ENCODE peak calls at places on chromosome 22, in six cellular contexts. E is Kasumi-1, F is WTC11, J is B cell, T is tibial artery, Y is fibroblast of pulmonary artery. O is an unnamed sample.

GRCh38 chr22:26033586-26033985 is 135.7 kb upstream of the SEZ6L start:
- DNase-seq in J (no peak), E (no peak), T (no peak), Y (no peak), F (no peak), O (no peak)

GRCh38 chr22:46794491-46794890 is 32.0 kb downstream of the TBC1D22A start:
- DNase-seq in F (no peak), J (no peak), Y (no peak), E (no peak), T (peak), O (no peak)

GRCh38 chr22:42114721-42115120 is 15.9 kb downstream of the CYP2D6 start:
- DNase-seq in E (peak), Y (peak), T (no peak), J (no peak), F (peak), O (no peak)

GRCh38 chr22:39728236-39728860 is 157.8 kb downstream of the CACNA1I start:
- DNase-seq in T (peak), Y (no peak), J (no peak), F (no peak), E (no peak), O (no peak)

GRCh38 chr22:19011075-19011474 is 75.0 kb upstream of the PRODH start:
- DNase-seq in J (no peak), F (no peak), E (no peak), Y (no peak), T (no peak), O (no peak)

GRCh38 chr22:19962246-19962908 is 20.8 kb upstream of the TXNRD2 start:
- DNase-seq in F (peak), E (peak), J (peak), Y (peak), T (peak), O (peak)

GRCh38 chr22:26751217-26751616 is 93.8 kb downstream of the MIAT start:
- DNase-seq in E (no peak), T (no peak), F (peak), J (no peak), Y (peak), O (no peak)

GRCh38 chr22:38083931-38084631 is at the start of gene SLC16A8:
- DNase-seq in E (no peak), J (no peak), F (no peak), T (no peak), Y (no peak), O (no peak)

GRCh38 chr22:30205281-30206115 is 41.1 kb downstream of the LIF start:
- DNase-seq in F (no peak), T (peak), Y (peak), J (no peak), E (no peak), O (no peak)

GRCh38 chr22:32591620-32592019 is 117.0 kb downstream of the FBXO7 start:
- DNase-seq in J (no peak), T (no peak), E (no peak), Y (peak), F (no peak), O (peak)

GRCh38 chr22:47333625-47334024 is 571.2 kb downstream of the TBC1D22A start:
- DNase-seq in Y (peak), J (no peak), F (no peak), T (no peak), E (no peak), O (peak)

GRCh38 chr22:21652010-21652546 is 10.0 kb downstream of the SDF2L1 start:
- DNase-seq in T (peak), E (peak), F (peak), Y (peak), J (peak), O (peak)

GRCh38 chr22:34236527-34236926 is 316.3 kb upstream of the LARGE1 start:
- DNase-seq in Y (no peak), E (no peak), F (no peak), J (no peak), T (no peak), O (no peak)

GRCh38 chr22:23787910-23788309 is 1.1 kb downstream of the SMARCB1 start:
- DNase-seq in J (no peak), E (no peak), T (no peak), Y (no peak), F (no peak), O (no peak)

GRCh38 chr22:38177926-38178604 is 3.6 kb downstream of the PLA2G6 start:
- DNase-seq in J (no peak), T (peak), Y (peak), E (no peak), F (no peak), O (no peak)

GRCh38 chr22:47645450-47645914 is 883.0 kb downstream of the TBC1D22A start:
- DNase-seq in T (no peak), J (no peak), E (no peak), Y (no peak), F (no peak), O (peak)

GRCh38 chr22:44957267-44957905 is 52.4 kb downstream of the PHF21B start:
- DNase-seq in F (peak), E (peak), Y (no peak), T (no peak), J (no peak), O (no peak)

GRCh38 chr22:40714514-40714966 is 35.3 kb downstream of the MCHR1 start:
- DNase-seq in E (no peak), F (peak), T (no peak), Y (peak), J (no peak), O (no peak)

GRCh38 chr22:47154621-47155081 is 392.2 kb downstream of the TBC1D22A start:
- DNase-seq in F (no peak), T (no peak), E (no peak), Y (peak), J (no peak), O (no peak)

GRCh38 chr22:19869497-19870152 is 15.0 kb upstream of the GNB1L start:
- DNase-seq in J (no peak), T (peak), Y (no peak), E (no peak), F (no peak), O (no peak)

GRCh38 chr22:41822289-41823057 is 10.4 kb upstream of the SREBF2 start:
- DNase-seq in Y (peak), T (no peak), F (no peak), J (peak), E (peak), O (peak)

GRCh38 chr22:20922141-20922751 is 5.0 kb downstream of the CRKL start:
- DNase-seq in Y (no peak), T (no peak), J (no peak), E (no peak), F (no peak), O (no peak)

GRCh38 chr22:48045369-48045768 is 1282.9 kb downstream of the TBC1D22A start:
- DNase-seq in J (no peak), T (no peak), F (no peak), Y (no peak), E (no peak), O (no peak)

GRCh38 chr22:28714043-28714442 is 27.6 kb downstream of the CHEK2 start:
- DNase-seq in J (no peak), T (no peak), F (no peak), E (no peak), Y (no peak), O (no peak)

GRCh38 chr22:19142394-19142793 is 2.1 kb downstream of the ESS2 start:
- DNase-seq in F (no peak), T (no peak), Y (no peak), J (no peak), E (no peak), O (no peak)

GRCh38 chr22:46823654-46824053 is 61.2 kb downstream of the TBC1D22A start:
- DNase-seq in T (no peak), E (no peak), J (no peak), F (no peak), Y (no peak), O (no peak)

GRCh38 chr22:41425704-41426365 is 20.8 kb downstream of the TOB2 start:
- DNase-seq in J (no peak), E (no peak), T (no peak), Y (no peak), F (no peak), O (no peak)

GRCh38 chr22:32619614-32620426 is 145.2 kb downstream of the FBXO7 start:
- DNase-seq in Y (peak), F (no peak), J (no peak), E (no peak), T (peak), O (peak)

GRCh38 chr22:40674274-40674673 is 5.0 kb upstream of the MCHR1 start:
- DNase-seq in T (no peak), E (no peak), F (no peak), J (no peak), Y (no peak), O (no peak)

GRCh38 chr22:22748297-22748743 is 103.9 kb downstream of the GGTLC2 start:
- DNase-seq in F (peak), Y (peak), E (peak), T (no peak), J (peak), O (peak)

GRCh38 chr22:27919943-27920755 is 1.1 kb upstream of the PITPNB start:
- DNase-seq in J (no peak), T (peak), E (peak), F (no peak), Y (peak), O (peak)

GRCh38 chr22:20548806-20549205 is 41.4 kb downstream of the MED15 start:
- DNase-seq in F (no peak), E (no peak), J (no peak), T (peak), Y (no peak), O (no peak)

GRCh38 chr22:46031965-46032851 is 55.2 kb upstream of the WNT7B start:
- DNase-seq in E (no peak), J (no peak), F (peak), Y (no peak), T (peak), O (no peak)

GRCh38 chr22:45639747-45640102 is 31.9 kb upstream of the ATXN10 start:
- DNase-seq in T (no peak), F (no peak), Y (no peak), J (no peak), E (no peak), O (no peak)

GRCh38 chr22:50551160-50551752 is 5.6 kb downstream of the KLHDC7B start:
- DNase-seq in J (no peak), F (no peak), Y (no peak), E (no peak), T (no peak), O (no peak)

O was measured in OCI-M1.